ENCODE peak calls at places on chromosomes 12 and 14, in four cellular contexts. One of them, this sample, is unnamed.

GRCh38 chr12:50059440-50060119 is 2.2 kb downstream of the ASIC1 start:
- DNase-seq in HS-27A: no peak
- DNase-seq in ACHN: no peak
- DNase-seq in NT2/D1: no peak
- DNase-seq in this sample: no peak

GRCh38 chr14:64203366-64204006 is 90.7 kb downstream of the ESR2 start:
- DNase-seq in ACHN: no peak
- DNase-seq in NT2/D1: no peak
- DNase-seq in HS-27A: no peak
- DNase-seq in this sample: no peak

GRCh38 chr14:91830777-91831176 is 36.6 kb downstream of the TC2N start:
- DNase-seq in NT2/D1: peak; percentile 52
- DNase-seq in HS-27A: no peak
- DNase-seq in ACHN: no peak
- DNase-seq in this sample: no peak

GRCh38 chr12:62647586-62647985 is 181.0 kb downstream of the MON2 start:
- DNase-seq in NT2/D1: no peak
- DNase-seq in ACHN: no peak
- DNase-seq in HS-27A: no peak
- DNase-seq in this sample: no peak

GRCh38 chr14:71452535-71452934 is 479.7 kb upstream of the RGS6 start:
- DNase-seq in HS-27A: no peak
- DNase-seq in ACHN: no peak
- DNase-seq in NT2/D1: no peak
- DNase-seq in this sample: no peak

GRCh38 chr12:54596526-54596946 is 8.1 kb upstream of the PPP1R1A start:
- DNase-seq in ACHN: peak; percentile 73
- DNase-seq in NT2/D1: peak; percentile 77
- DNase-seq in HS-27A: peak; percentile 22
- DNase-seq in this sample: peak; percentile 12

GRCh38 chr14:45253754-45254300 is 825 bp upstream of the MIS18BP1 start:
- DNase-seq in ACHN: no peak
- DNase-seq in HS-27A: no peak
- DNase-seq in NT2/D1: no peak
- DNase-seq in this sample: peak; percentile 54

GRCh38 chr12:107330901-107331431 is 237.6 kb upstream of the CRY1 start:
- DNase-seq in HS-27A: no peak
- DNase-seq in ACHN: no peak
- DNase-seq in NT2/D1: no peak
- DNase-seq in this sample: no peak

GRCh38 chr12:104106965-104107364 is 31.0 kb downstream of the NFYB start:
- DNase-seq in ACHN: no peak
- DNase-seq in NT2/D1: no peak
- DNase-seq in HS-27A: no peak
- DNase-seq in this sample: no peak

This sample was measured in retinal pigment epithelial cell.